ENCODE peak calls at places on chromosomes 2 and 18, in four cellular contexts. I, G, B and N are unnamed samples.

GRCh38 chr2:161171595-161171929 is 11.3 kb downstream of the TANK start:
- DNase-seq in G (peak; percentile 22), B (no peak), I (no peak), N (no peak)

GRCh38 chr2:172461591-172462392 is 34.4 kb downstream of the ITGA6 start:
- DNase-seq in I (peak; percentile 46), B (no peak), G (peak; percentile 66), N (no peak)

GRCh38 chr18:48455555-48456478 is 46.6 kb upstream of the ZBTB7C start:
- DNase-seq in G (no peak), I (no peak), B (no peak), N (peak; percentile 83)

GRCh38 chr2:241799522-241800197 is 9.3 kb upstream of the NEU4 start:
- DNase-seq in B (no peak), G (no peak), I (no peak), N (no peak)

GRCh38 chr2:235278771-235279355 is 215.0 kb upstream of the AGAP1 start:
- DNase-seq in I (no peak), G (no peak), B (no peak), N (no peak)

GRCh38 chr2:215695876-215696275 is 260.0 kb upstream of the FN1 start:
- DNase-seq in I (no peak), G (no peak), B (no peak), N (no peak)

GRCh38 chr2:229714080-229714735 is at the start of gene DNER:
- DNase-seq in B (no peak), I (no peak), G (peak; percentile 74), N (no peak)

GRCh38 chr2:101717041-101717817 is 19.7 kb downstream of the MAP4K4 start:
- DNase-seq in I (no peak), B (peak; percentile 44), G (no peak), N (no peak)

GRCh38 chr18:75089748-75090327 is 119.1 kb downstream of the PTGR3 start:
- DNase-seq in G (no peak), I (no peak), B (no peak), N (no peak)

GRCh38 chr2:144942516-144943256 is 422.8 kb upstream of the ZEB2 start:
- DNase-seq in G (peak; percentile 32), I (no peak), B (no peak), N (no peak)

GRCh38 chr2:8966123-8966908 is 37.2 kb downstream of the MBOAT2 start:
- DNase-seq in G (no peak), I (no peak), B (no peak), N (no peak)

GRCh38 chr2:46269545-46270273 is 27.5 kb upstream of the EPAS1 start:
- DNase-seq in I (no peak), B (no peak), G (peak; percentile 47), N (no peak)

GRCh38 chr2:241009601-241010530 is 11.4 kb downstream of the SNED1 start:
- DNase-seq in G (no peak), I (no peak), B (no peak), N (no peak)

GRCh38 chr2:8694737-8695136 is 12.9 kb downstream of the ID2 start:
- DNase-seq in G (no peak), B (no peak), I (no peak), N (no peak)

GRCh38 chr2:143505542-143505941 is 376.3 kb downstream of the ARHGAP15 start:
- DNase-seq in B (no peak), G (no peak), I (no peak), N (no peak)

GRCh38 chr2:183035954-183036669 is 2.1 kb downstream of the NCKAP1 start:
- DNase-seq in I (no peak), G (no peak), B (peak; percentile 15), N (no peak)

GRCh38 chr2:239337877-239338484 is 62.8 kb downstream of the HDAC4 start:
- DNase-seq in B (no peak), I (no peak), G (no peak), N (no peak)

GRCh38 chr2:12649602-12650400 is 66.9 kb upstream of the TRIB2 start:
- DNase-seq in I (no peak), B (no peak), G (no peak), N (no peak)

GRCh38 chr2:220948579-220948978 is 623.5 kb downstream of the EPHA4 start:
- DNase-seq in B (no peak), I (peak; percentile 10), G (no peak), N (no peak)

GRCh38 chr2:66604911-66605310 is 170.0 kb downstream of the MEIS1 start:
- DNase-seq in B (no peak), I (no peak), G (no peak), N (no peak)

GRCh38 chr18:74281639-74282358 is 10.0 kb downstream of the CYB5A start:
- DNase-seq in G (no peak), B (no peak), I (no peak), N (no peak)

GRCh38 chr2:222000326-222000725 is 298.5 kb downstream of the PAX3 start:
- DNase-seq in G (no peak), B (no peak), I (no peak), N (peak; percentile 39)

GRCh38 chr2:226581004-226581403 is 218.6 kb downstream of the IRS1 start:
- DNase-seq in G (no peak), I (no peak), B (no peak), N (peak; percentile 38)

GRCh38 chr2:234462218-234462992 is 34.5 kb downstream of the ARL4C start:
- DNase-seq in I (no peak), G (no peak), B (no peak), N (no peak)

GRCh38 chr2:233210843-233211600 is 40.5 kb upstream of the ATG16L1 start:
- DNase-seq in I (no peak), B (no peak), G (no peak), N (peak; percentile 62)

GRCh38 chr2:150142561-150142960 is 344.9 kb downstream of the RND3 start:
- DNase-seq in G (no peak), B (no peak), I (no peak), N (no peak)

GRCh38 chr2:149490296-149490695 is 97.3 kb downstream of the MMADHC start:
- DNase-seq in B (no peak), G (no peak), I (no peak), N (no peak)

GRCh38 chr2:37713258-37713700 is 41.8 kb upstream of the CDC42EP3 start:
- DNase-seq in B (peak; percentile 13), I (no peak), G (peak; percentile 13), N (no peak)

GRCh38 chr2:109384308-109385271 is 229.2 kb downstream of the SEPTIN10 start:
- DNase-seq in G (no peak), B (no peak), I (no peak), N (no peak)

GRCh38 chr18:3234457-3234856 is 13.1 kb upstream of the MYL12A start:
- DNase-seq in I (no peak), B (no peak), G (no peak), N (no peak)

GRCh38 chr18:58213445-58213844 is 169.4 kb downstream of the NEDD4L start:
- DNase-seq in B (no peak), I (no peak), G (no peak), N (no peak)

GRCh38 chr18:58215005-58215404 is 171.0 kb downstream of the NEDD4L start:
- DNase-seq in I (no peak), G (no peak), B (no peak), N (no peak)

GRCh38 chr18:58212274-58212673 is 168.2 kb downstream of the NEDD4L start:
- DNase-seq in I (no peak), B (peak; percentile 57), G (no peak), N (no peak)

GRCh38 chr18:58216071-58216471 is 172.0 kb downstream of the NEDD4L start:
- DNase-seq in I (peak; percentile 46), B (no peak), G (no peak), N (no peak)

GRCh38 chr18:58213931-58214431 is 170.0 kb downstream of the NEDD4L start:
- DNase-seq in I (no peak), B (no peak), G (no peak), N (no peak)
- TF ChIP-seq EGR1 in I (no peak), B (no peak), G (no peak), N (no peak)

GRCh38 chr2:97936199-97936598 is 59.5 kb downstream of the TMEM131 start:
- DNase-seq in I (peak; percentile 17), G (no peak), B (no peak), N (peak; percentile 54)
- TF ChIP-seq EGR1 in I (no peak), G (no peak), B (no peak), N (no peak)

DNA sequence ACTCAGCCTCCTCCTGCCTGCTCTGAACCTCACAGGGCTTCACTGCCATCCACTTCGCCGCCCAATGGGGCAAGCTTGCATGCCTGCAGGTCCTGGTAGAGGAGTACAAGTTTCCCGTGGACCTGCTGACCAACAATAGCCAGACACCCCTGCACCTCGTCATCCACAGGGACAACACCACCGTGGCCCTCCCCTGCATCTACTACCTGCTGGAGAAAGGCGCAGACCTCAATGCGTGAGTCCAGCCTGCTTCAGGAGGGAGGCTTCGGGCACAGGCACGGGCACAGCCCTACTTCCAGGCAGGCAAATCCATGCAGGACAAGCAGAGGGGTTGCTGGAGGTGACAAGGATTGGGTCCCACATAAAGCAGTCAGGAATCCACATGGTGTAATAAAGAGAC is 1.2 kb downstream of the ANKRD53 start:
- DNase-seq in G (no peak), I (no peak), B (no peak), N (no peak)
- TF ChIP-seq EGR1 in G (no peak), I (no peak), B (no peak), N (no peak)

DNA sequence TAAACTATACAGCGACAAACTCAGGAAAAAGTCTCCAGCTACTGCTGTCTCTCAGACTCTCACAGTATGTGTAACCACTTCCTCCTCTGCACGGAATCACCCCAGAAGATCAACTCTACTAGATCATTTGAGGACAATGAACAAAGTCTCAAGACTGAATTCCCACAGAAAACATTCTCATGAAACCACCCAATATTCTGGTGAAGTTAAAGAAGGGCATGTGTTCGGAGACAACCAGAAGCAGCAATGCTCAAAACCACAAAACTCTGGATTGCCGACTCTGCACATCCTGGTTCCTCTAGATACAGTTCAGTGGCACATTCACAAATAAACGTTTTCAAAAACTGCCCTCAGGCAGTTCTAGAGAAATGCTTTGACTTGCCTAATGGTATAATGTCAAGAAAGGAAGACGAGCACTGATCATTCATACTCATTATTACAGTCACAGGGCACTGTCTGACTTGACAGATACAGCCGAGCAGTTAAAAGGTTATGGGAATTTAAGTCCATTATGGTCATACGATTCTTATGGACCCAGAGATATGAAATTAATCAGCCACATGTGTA is 91.9 kb upstream of the STK17B start:
- DNase-seq in G (peak; percentile 19), I (no peak), B (peak; percentile 88), N (no peak)
- TF ChIP-seq EGR1 in G (no peak), I (no peak), B (no peak), N (no peak)

DNA sequence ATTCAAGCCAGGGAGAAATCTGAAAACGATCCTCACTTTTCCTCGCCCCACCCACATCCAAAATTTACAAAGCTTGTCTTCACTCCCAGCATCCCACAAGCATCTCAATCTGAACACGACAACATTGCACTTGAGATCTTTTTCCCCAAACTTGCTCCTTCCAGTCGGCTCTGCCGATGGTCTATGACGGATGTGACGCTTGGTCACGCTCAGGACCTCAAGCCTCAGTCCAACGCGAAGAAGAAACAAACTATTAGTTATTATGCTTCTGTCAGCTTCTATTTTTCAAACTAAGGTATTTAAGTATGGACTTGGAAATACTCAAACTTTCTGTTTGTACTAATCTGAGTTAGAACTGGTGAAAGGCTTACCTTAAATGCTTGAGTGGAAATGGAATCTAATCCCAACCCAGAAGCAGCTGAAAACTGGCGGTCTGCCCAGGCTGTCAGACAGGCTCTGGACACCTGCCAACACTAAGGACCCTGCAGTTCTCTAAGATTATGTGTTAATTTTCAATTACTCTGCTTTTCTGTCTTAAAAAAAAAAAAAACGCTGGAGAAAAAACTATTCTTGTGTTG is 132.1 kb upstream of the DNMT3A start:
- DNase-seq in B (no peak), G (no peak), I (no peak), N (no peak)
- TF ChIP-seq EGR1 in B (no peak), G (no peak), I (no peak), N (no peak)